ENCODE peak calls at places on chromosomes 13 and 19, in eight cellular contexts. W is tibial artery; I is HFFc6; S is choroid plexus epithelial cell; C is astrocyte of the spinal cord; A is GM04504; H is activated CD4-positive, alpha-beta T cell treated with anti-CD3 and anti-CD28 coated beads, Interleukin-2, amount 50 U/mL, for 1 hour; N is AG09319. B is an unnamed sample.

GRCh38 chr19:53868091-53868891 is 608 bp downstream of the MYADM start:
- DNase-seq in W (peak; percentile 80), I (peak; percentile 64), S (peak; percentile 71), C (peak; percentile 53), A (no peak), H (peak; percentile 46), N (no peak), B (peak; percentile 62)

GRCh38 chr13:41019027-41019487 is at the start of gene ELF1:
- DNase-seq in W (no peak), I (no peak), S (peak; percentile 65), C (peak; percentile 70), A (peak; percentile 28), H (peak; percentile 52), N (no peak), B (peak; percentile 90)

GRCh38 chr19:10290876-10291553 is 1.3 kb downstream of the ICAM5 start:
- DNase-seq in W (no peak), I (peak; percentile 52), S (peak; percentile 59), C (no peak), A (no peak), H (peak; percentile 53), N (no peak), B (peak; percentile 65)

GRCh38 chr13:110376120-110376519 is 69.0 kb downstream of the COL4A2 start:
- DNase-seq in W (no peak), I (no peak), S (peak; percentile 73), C (no peak), A (no peak), H (no peak), N (no peak), B (no peak)

GRCh38 chr13:98478134-98479129 is 98.5 kb downstream of the STK24 start:
- DNase-seq in W (no peak), I (peak; percentile 50), S (peak; percentile 30), C (peak; percentile 80), A (no peak), H (no peak), N (no peak), B (no peak)

GRCh38 chr13:70856706-70857105 is 748.5 kb upstream of the KLHL1 start:
- DNase-seq in W (no peak), I (no peak), S (no peak), C (no peak), A (no peak), H (no peak), N (no peak), B (peak; percentile 80)

GRCh38 chr19:16435999-16436650 is 35.6 kb downstream of the EPS15L1 start:
- DNase-seq in W (no peak), I (no peak), S (peak; percentile 79), C (peak; percentile 61), A (no peak), H (no peak), N (no peak), B (no peak)

GRCh38 chr19:54893406-54893805 is 12.5 kb upstream of the NCR1 start:
- DNase-seq in W (no peak), I (no peak), S (no peak), C (no peak), A (no peak), H (no peak), N (no peak), B (no peak)

B was measured in NCI-H69.